ENCODE peak calls at places on chromosome 2, in five cellular contexts. H, Z, Y, Q and W are unnamed samples.

GRCh38 chr2:197073701-197074433 is 147.4 kb upstream of the PGAP1 start:
- DNase-seq in H (peak; percentile 72), Z (no peak), Y (no peak), Q (peak; percentile 81), W (peak; percentile 80)

GRCh38 chr2:53941749-53942148 is 29.0 kb downstream of the PSME4 start:
- DNase-seq in H (no peak), Z (no peak), Y (no peak), Q (no peak), W (no peak)

GRCh38 chr2:124024491-124025348 is at the start of gene CNTNAP5:
- DNase-seq in H (peak; percentile 21), Z (peak; percentile 21), Y (peak; percentile 6), Q (peak; percentile 42), W (peak; percentile 5)

GRCh38 chr2:19300961-19301360 is 57.5 kb downstream of the OSR1 start:
- DNase-seq in H (no peak), Z (no peak), Y (no peak), Q (no peak), W (no peak)

GRCh38 chr2:14427982-14428567 is 204.4 kb upstream of the LRATD1 start:
- DNase-seq in H (peak; percentile 91), Z (no peak), Y (no peak), Q (peak; percentile 23), W (peak; percentile 90)

GRCh38 chr2:162265666-162266467 is 22.6 kb upstream of the FAP start:
- DNase-seq in H (peak; percentile 46), Z (no peak), Y (no peak), Q (no peak), W (peak; percentile 9)

GRCh38 chr2:168849610-168850009 is 40.6 kb downstream of the SPC25 start:
- DNase-seq in H (peak; percentile 22), Z (peak; percentile 66), Y (no peak), Q (peak; percentile 20), W (peak; percentile 28)

GRCh38 chr2:97726311-97727064 is 13.1 kb downstream of the ZAP70 start:
- DNase-seq in H (peak; percentile 36), Z (no peak), Y (no peak), Q (no peak), W (no peak)

GRCh38 chr2:203782262-203782976 is 76.0 kb downstream of the CD28 start:
- DNase-seq in H (peak; percentile 99), Z (peak; percentile 44), Y (no peak), Q (peak; percentile 48), W (peak; percentile 99)

GRCh38 chr2:216491757-216492635 is 6.6 kb upstream of the RPL37A start:
- DNase-seq in H (peak; percentile 42), Z (no peak), Y (peak; percentile 69), Q (no peak), W (no peak)

GRCh38 chr2:11292464-11293255 is 51.8 kb downstream of the ROCK2 start:
- DNase-seq in H (peak; percentile 75), Z (peak; percentile 52), Y (no peak), Q (no peak), W (peak; percentile 47)

GRCh38 chr2:241767464-241768250 is 9.0 kb upstream of the GAL3ST2 start:
- DNase-seq in H (no peak), Z (no peak), Y (no peak), Q (no peak), W (no peak)

GRCh38 chr2:191895195-191895594 is 48.3 kb upstream of the CAVIN2 start:
- DNase-seq in H (no peak), Z (no peak), Y (no peak), Q (no peak), W (no peak)
- H3K4me3 ChIP-seq in H (no peak overlapping the region), Z (no peak overlapping the region), Y (no peak overlapping the region), Q (no peak overlapping the region), W (no peak overlapping the region)

DNA sequence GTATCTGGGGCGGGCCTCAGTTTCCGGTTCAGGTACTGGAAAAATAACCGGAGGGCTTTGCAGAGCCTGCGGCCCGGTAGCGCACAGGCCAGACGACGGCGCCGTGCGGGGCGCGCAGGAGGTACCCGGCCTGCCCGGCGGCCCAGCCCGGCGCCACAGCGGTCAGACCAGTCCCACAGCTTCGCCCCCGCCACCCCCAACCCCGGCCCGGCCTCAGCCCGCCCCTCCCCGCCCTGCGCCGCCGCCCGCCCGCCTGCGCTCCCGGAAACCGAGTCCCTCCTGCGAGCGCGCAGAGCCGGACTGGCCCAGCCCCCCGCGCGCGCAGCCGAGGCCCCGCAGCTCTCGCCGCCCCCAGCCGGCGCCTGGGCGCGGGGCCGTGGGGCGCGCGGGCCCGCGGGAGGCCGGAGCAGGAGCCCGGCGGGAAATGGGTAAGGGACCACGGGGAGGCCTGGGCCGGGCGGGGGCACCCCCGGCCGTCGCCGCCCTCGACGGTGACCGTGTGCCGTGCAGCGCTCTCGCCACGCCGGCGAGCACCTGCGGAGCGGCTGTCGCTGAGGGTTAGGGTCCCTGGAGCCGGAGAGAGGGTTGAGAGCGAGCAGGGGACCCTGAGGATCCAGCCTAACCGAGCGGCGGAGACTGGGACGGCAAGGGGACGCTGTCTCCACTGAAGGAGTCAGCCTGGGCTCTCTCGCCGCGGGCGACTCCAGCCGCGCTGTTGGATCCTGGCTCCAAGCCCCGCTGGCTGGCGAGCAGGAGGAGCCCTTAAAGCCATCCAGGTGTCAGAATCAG is 16.5 kb upstream of the PSD4 start:
- DNase-seq in H (peak; percentile 45), Z (peak; percentile 58), Y (peak; percentile 40), Q (no peak), W (peak; percentile 20)
- H3K4me3 ChIP-seq in H (peak overlapping the region; percentile 19), Z (peak overlapping the region; percentile 42), Y (peak overlapping the region; percentile 55), Q (peak overlapping the region; percentile 61), W (peak overlapping the region; percentile 47)

GRCh38 chr2:106053581-106053980 is 140.5 kb downstream of the UXS1 start:
- DNase-seq in H (no peak), Z (no peak), Y (no peak), Q (no peak), W (no peak)
- H3K4me3 ChIP-seq in H (no peak overlapping the region), Z (no peak overlapping the region), Y (no peak overlapping the region), Q (no peak overlapping the region), W (no peak overlapping the region)

GRCh38 chr2:127081826-127082633 is 24.9 kb downstream of the BIN1 start:
- DNase-seq in H (no peak), Z (peak; percentile 34), Y (peak; percentile 62), Q (no peak), W (no peak)
- H3K4me3 ChIP-seq in H (no peak overlapping the region), Z (no peak overlapping the region), Y (peak overlapping the region; percentile 53), Q (no peak overlapping the region), W (no peak overlapping the region)

GRCh38 chr2:69177063-69177771 is 164.2 kb downstream of the ANTXR1 start:
- DNase-seq in H (peak; percentile 95), Z (peak; percentile 58), Y (no peak), Q (peak; percentile 72), W (peak; percentile 88)
- H3K4me3 ChIP-seq in H (no peak overlapping the region), Z (no peak overlapping the region), Y (no peak overlapping the region), Q (no peak overlapping the region), W (no peak overlapping the region)

GRCh38 chr2:223053431-223054192 is 1.6 kb downstream of the KCNE4 start:
- DNase-seq in H (no peak), Z (no peak), Y (no peak), Q (no peak), W (peak; percentile 16)

GRCh38 chr2:223051580-223052375 is at the start of gene KCNE4:
- DNase-seq in H (peak; percentile 52), Z (no peak), Y (no peak), Q (peak; percentile 28), W (peak; percentile 73)

GRCh38 chr2:223050900-223051299 is 1.1 kb upstream of the KCNE4 start:
- DNase-seq in H (peak; percentile 82), Z (no peak), Y (no peak), Q (peak; percentile 27), W (peak; percentile 54)

GRCh38 chr2:223054193-223054781 is 2.3 kb downstream of the KCNE4 start:
- DNase-seq in H (peak; percentile 95), Z (no peak), Y (no peak), Q (peak; percentile 84), W (peak; percentile 78)

DNA sequence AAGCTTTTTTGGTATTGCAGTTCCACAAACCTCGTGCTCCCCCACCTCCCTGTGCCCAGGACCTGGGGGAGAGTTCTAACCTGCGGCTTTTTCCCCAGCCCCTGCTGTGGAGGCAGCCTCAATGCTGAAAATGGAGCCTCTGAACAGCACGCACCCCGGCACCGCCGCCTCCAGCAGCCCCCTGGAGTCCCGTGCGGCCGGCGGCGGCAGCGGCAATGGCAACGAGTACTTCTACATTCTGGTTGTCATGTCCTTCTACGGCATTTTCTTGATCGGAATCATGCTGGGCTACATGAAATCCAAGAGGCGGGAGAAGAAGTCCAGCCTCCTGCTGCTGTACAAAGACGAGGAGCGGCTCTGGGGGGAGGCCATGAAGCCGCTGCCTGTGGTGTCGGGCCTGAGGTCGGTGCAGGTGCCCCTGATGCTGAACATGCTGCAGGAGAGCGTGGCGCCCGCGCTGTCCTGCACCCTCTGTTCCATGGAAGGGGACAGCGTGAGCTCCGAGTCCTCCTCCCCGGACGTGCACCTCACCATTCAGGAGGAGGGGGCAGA is 796 bp downstream of the KCNE4 start:
- DNase-seq in H (no peak), Z (no peak), Y (no peak), Q (peak; percentile 23), W (peak; percentile 43)
- H3K4me3 ChIP-seq in H (peak overlapping the region; percentile 63), Z (no peak overlapping the region), Y (no peak overlapping the region), Q (peak overlapping the region; percentile 42), W (peak overlapping the region; percentile 56)

DNA sequence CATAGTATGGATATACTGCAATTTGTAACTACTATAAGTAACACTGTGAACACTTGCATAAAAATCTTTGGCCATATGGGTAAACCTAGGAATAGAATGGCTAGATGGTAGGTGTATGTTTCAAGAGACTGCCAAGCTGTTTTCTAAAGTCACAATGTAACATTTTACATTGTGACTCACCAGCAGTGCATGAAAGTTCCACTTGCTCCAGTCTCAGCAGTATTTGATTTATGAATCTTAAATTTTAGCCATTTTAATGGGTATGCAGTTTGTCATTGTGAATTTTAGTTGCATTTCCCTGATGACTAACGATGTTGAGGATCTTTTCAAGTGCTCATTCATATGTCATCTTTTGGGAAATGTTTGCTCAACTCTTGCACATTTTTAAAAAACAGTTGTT is 86.1 kb downstream of the FARSB start:
- DNase-seq in H (peak; percentile 43), Z (no peak), Y (no peak), Q (no peak), W (peak; percentile 23)
- H3K4me3 ChIP-seq in H (no peak overlapping the region), Z (no peak overlapping the region), Y (no peak overlapping the region), Q (no peak overlapping the region), W (no peak overlapping the region)